ENCODE peak calls at places on chromosomes 4 and X, in seven cellular contexts. N, M, Y, W, I, T and L are unnamed samples.
A peak's percentile ranks its signal among the peaks of the same experiment; 100 is the strongest.

GRCh38 chrX:110316351-110317078 is 1.4 kb downstream of the AMMECR1 start:
- DNase-seq in M (peak; percentile 3), I (no peak), N (no peak), T (no peak), Y (no peak), W (no peak), L (no peak)

GRCh38 chr4:169815606-169816005 is 57.9 kb upstream of the HPF1 start:
- DNase-seq in W (no peak), T (no peak), I (peak; percentile 27), Y (no peak), M (no peak), N (no peak), L (peak; percentile 8)

GRCh38 chrX:100609591-100609990 is 24.9 kb downstream of the TNMD start:
- DNase-seq in I (no peak), T (no peak), Y (no peak), N (no peak), W (no peak), M (no peak), L (no peak)

GRCh38 chrX:85020216-85020615 is 16.5 kb downstream of the APOOL start:
- DNase-seq in T (no peak), W (no peak), N (no peak), Y (no peak), I (no peak), M (no peak), L (no peak)

GRCh38 chr4:159358226-159358625 is 255.3 kb downstream of the RAPGEF2 start:
- DNase-seq in Y (peak; percentile 63), N (no peak), M (no peak), I (peak; percentile 83), W (no peak), T (no peak), L (peak; percentile 72)

GRCh38 chr4:165931741-165932140 is 58.7 kb downstream of the TLL1 start:
- DNase-seq in I (no peak), Y (no peak), T (no peak), W (no peak), N (no peak), M (no peak), L (no peak)

GRCh38 chr4:184386271-184386781 is 88.0 kb downstream of the IRF2 start:
- DNase-seq in I (no peak), N (no peak), W (no peak), T (peak; percentile 61), M (no peak), Y (no peak), L (no peak)

GRCh38 chr4:183401473-183401872 is 43.0 kb upstream of the CDKN2AIP start:
- DNase-seq in M (no peak), I (no peak), Y (no peak), T (no peak), W (no peak), N (no peak), L (no peak)

GRCh38 chr4:80484707-80485106 is 149.2 kb downstream of the CFAP299 start:
- DNase-seq in N (no peak), M (no peak), T (no peak), W (no peak), Y (no peak), I (no peak), L (peak; percentile 41)

GRCh38 chr4:80489798-80490197 is 154.3 kb downstream of the CFAP299 start:
- DNase-seq in M (no peak), W (no peak), T (no peak), N (no peak), I (no peak), Y (no peak), L (no peak)

DNA sequence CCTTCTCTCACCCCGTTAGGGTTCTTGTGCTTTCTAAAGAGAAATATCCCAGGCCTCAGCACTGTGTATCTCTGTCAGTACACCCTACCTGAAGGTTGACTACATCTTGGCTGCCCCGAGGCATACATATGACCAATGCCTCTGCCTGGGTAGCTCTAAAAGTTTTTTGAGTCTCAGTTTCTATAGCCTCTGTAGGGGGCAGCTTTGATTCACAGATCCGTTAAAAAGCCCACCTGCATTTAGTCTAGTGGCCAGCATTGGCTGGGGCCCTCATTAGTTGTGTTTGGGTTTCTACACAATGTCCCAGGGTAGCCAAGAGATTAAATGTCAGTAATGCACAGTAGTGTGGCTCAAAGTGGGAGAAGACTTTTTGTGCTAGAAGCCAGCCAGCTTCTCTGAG is 151.1 kb downstream of the CFAP299 start:
- DNase-seq in M (no peak), Y (no peak), T (no peak), I (no peak), N (no peak), W (no peak), L (no peak)
- TF ChIP-seq CTCF in M (no peak), Y (no peak), T (no peak), I (no peak), N (no peak), W (no peak), L (no peak)

DNA sequence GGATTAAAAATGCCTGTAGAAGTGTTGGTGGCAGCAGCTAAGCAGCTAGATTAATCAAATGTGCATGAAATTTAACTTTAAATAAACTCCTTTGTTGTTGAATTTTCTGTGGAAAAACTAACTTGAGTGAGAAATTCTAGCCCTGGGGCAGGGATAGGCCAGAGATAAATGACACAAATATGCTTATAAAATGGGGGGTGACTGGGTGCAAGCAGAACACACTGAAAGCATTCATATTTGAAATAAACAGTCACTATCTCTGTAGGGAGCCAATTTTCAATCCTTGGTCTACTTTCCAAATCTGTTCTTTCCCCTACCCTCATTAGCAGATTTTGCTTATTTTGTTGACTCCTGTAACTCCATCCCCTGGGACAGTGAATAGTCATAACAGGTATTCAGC is 47.9 kb downstream of the RBPJ start:
- DNase-seq in W (no peak), M (no peak), Y (no peak), T (no peak), I (no peak), N (no peak), L (no peak)
- H3K4me3 ChIP-seq in W (no peak overlapping the region), M (no peak overlapping the region), Y (no peak overlapping the region), T (no peak overlapping the region), I (no peak overlapping the region), N (no peak overlapping the region), L (no peak overlapping the region)

GRCh38 chr4:112416464-112416863 is 99.5 kb downstream of the NEUROG2 start:
- DNase-seq in T (no peak), I (no peak), M (no peak), N (no peak), W (no peak), Y (no peak), L (no peak)

GRCh38 chr4:112421911-112422310 is 94.1 kb downstream of the NEUROG2 start:
- DNase-seq in T (no peak), W (no peak), N (no peak), Y (no peak), I (no peak), M (no peak), L (no peak)

GRCh38 chr4:112422644-112423043 is 93.3 kb downstream of the NEUROG2 start:
- DNase-seq in T (no peak), M (no peak), N (no peak), Y (no peak), W (no peak), I (no peak), L (no peak)

GRCh38 chr4:112423591-112423990 is 92.4 kb downstream of the NEUROG2 start:
- DNase-seq in N (no peak), M (no peak), I (no peak), T (no peak), Y (no peak), W (no peak), L (peak; percentile 33)

GRCh38 chr4:112418092-112418491 is 97.9 kb downstream of the NEUROG2 start:
- DNase-seq in M (no peak), W (no peak), Y (no peak), T (no peak), N (no peak), I (no peak), L (no peak)
- TF ChIP-seq CTCF in M (no peak), W (no peak), Y (no peak), T (no peak), N (no peak), I (no peak), L (no peak)

DNA sequence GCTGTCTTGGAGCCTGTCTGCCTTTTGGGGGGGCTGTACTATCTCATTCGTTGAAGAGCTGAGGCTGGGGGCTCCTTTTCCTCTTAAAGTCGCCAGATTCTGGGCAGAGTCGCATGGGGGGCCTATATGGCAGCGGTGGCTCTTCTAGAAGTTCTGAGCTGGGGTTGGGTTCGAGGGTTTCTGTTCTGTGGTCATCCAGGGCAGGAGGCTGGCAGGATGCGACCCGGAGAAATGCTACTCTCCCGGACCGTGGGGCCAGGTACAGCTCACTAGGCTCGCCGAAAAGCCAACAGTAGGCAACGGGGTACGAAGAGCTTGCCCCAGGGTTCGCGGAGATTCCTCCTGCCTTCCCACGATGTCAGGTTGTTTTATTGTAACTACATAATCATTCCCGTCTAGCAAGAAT is 1.9 kb upstream of the CITED1 start:
- DNase-seq in M (no peak), I (no peak), W (no peak), T (no peak), N (peak; percentile 5), Y (no peak), L (no peak)
- H3K4me3 ChIP-seq in M (no peak overlapping the region), I (peak overlapping the region; percentile 48), W (peak overlapping the region; percentile 60), T (peak overlapping the region; percentile 50), N (no peak overlapping the region), Y (no peak overlapping the region), L (no peak overlapping the region)

GRCh38 chr4:6576512-6576911 is 1.5 kb downstream of the MAN2B2 start:
- DNase-seq in W (no peak), M (peak; percentile 86), I (no peak), N (peak; percentile 85), Y (no peak), T (peak; percentile 85), L (no peak)

GRCh38 chr4:6573551-6573950 is 1.4 kb upstream of the MAN2B2 start:
- DNase-seq in T (no peak), W (no peak), M (no peak), I (no peak), Y (no peak), N (no peak), L (no peak)

GRCh38 chr4:6575503-6576240 is 683 bp downstream of the MAN2B2 start:
- DNase-seq in M (no peak), Y (no peak), I (no peak), N (no peak), T (no peak), W (no peak), L (no peak)

GRCh38 chr4:6574747-6575502 is at the start of gene MAN2B2:
- DNase-seq in T (peak; percentile 93), M (peak; percentile 90), W (peak; percentile 92), N (peak; percentile 92), Y (peak; percentile 11), I (peak; percentile 39), L (peak; percentile 80)

DNA sequence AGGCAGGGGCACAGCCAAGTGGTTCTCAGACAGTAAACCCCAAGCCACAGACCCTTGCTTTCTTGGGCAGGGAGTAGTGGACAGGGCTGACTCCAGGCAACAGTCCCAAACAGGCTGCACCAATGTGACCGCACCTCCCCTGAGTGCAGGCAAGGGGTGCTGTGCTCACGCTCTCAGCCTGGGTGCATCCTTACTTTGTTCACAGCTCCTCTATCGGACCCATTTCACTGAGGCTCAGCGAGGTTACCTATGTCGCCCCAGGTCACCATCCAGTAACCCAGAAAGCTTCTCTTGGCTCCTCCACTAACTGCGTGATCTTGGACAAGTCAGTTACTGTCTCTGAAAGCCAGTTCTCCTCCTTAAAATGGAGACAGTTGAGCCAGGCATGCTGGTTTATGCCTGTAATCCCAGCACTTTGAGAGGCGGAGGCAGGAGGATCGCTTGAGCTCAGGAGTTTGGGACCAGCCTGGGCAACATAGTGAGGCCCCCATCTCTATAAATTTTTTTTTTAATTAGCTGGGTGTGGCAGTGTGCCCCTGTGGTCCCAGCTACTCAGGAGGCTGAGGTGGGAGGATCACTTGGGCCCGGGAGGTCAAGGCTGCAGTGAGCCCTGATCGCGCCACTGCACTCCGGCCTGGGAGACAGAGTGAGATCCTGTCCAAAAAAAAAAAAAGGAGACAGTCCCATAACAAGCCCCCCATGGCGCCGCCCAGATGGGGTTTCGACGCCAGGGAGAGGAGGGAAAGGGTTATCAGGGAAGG is 823 bp upstream of the MAN2B2 start:
- DNase-seq in N (no peak), M (no peak), W (no peak), T (no peak), I (no peak), Y (no peak), L (no peak)
- TF ChIP-seq CTCF in N (no peak), M (no peak), W (no peak), T (no peak), I (no peak), Y (no peak), L (no peak)